ENCODE peak calls at places on chromosome 7, in six cellular contexts. One of them, this sample, is unnamed.
A peak's percentile ranks its signal among the peaks of the same experiment; 100 is the strongest.

GRCh38 chr7:44087914-44088838 is 5.8 kb upstream of the POLM start:
- DNase-seq in K562: no peak
- DNase-seq in A549: no peak
- DNase-seq in GM12878: no peak
- DNase-seq in HepG2: no peak
- DNase-seq in endothelial cell of umbilical vein: no peak
- DNase-seq in this sample: no peak

GRCh38 chr7:150631866-150632864 is at the start of gene GIMAP6:
- DNase-seq in endothelial cell of umbilical vein: peak; percentile 74
- DNase-seq in A549: no peak
- DNase-seq in HepG2: no peak
- DNase-seq in GM12878: peak; percentile 51
- DNase-seq in K562: peak; percentile 27
- DNase-seq in this sample: peak; percentile 85

GRCh38 chr7:85749715-85750453 is 563.0 kb upstream of the SEMA3D start:
- DNase-seq in K562: no peak
- DNase-seq in HepG2: no peak
- DNase-seq in endothelial cell of umbilical vein: no peak
- DNase-seq in GM12878: no peak
- DNase-seq in A549: no peak
- DNase-seq in this sample: peak; percentile 15

GRCh38 chr7:148772297-148773089 is 73.8 kb downstream of the CUL1 start:
- DNase-seq in A549: peak; percentile 35
- DNase-seq in endothelial cell of umbilical vein: peak; percentile 79
- DNase-seq in K562: no peak
- DNase-seq in HepG2: no peak
- DNase-seq in GM12878: no peak
- DNase-seq in this sample: peak; percentile 67

GRCh38 chr7:114021135-114021534 is 102.3 kb upstream of the PPP1R3A start:
- DNase-seq in HepG2: no peak
- DNase-seq in GM12878: no peak
- DNase-seq in A549: no peak
- DNase-seq in endothelial cell of umbilical vein: no peak
- DNase-seq in K562: no peak
- DNase-seq in this sample: no peak

GRCh38 chr7:117021960-117022359 is 68.7 kb downstream of the ST7 start:
- DNase-seq in endothelial cell of umbilical vein: no peak
- DNase-seq in K562: no peak
- DNase-seq in HepG2: no peak
- DNase-seq in GM12878: no peak
- DNase-seq in A549: no peak
- DNase-seq in this sample: no peak

GRCh38 chr7:73717991-73718405 is 1.5 kb downstream of the STX1A start:
- DNase-seq in A549: no peak
- DNase-seq in GM12878: no peak
- DNase-seq in K562: no peak
- DNase-seq in HepG2: no peak
- DNase-seq in endothelial cell of umbilical vein: peak; percentile 97
- DNase-seq in this sample: peak; percentile 98

GRCh38 chr7:121824276-121824675 is 48.7 kb upstream of the PTPRZ1 start:
- DNase-seq in GM12878: no peak
- DNase-seq in endothelial cell of umbilical vein: no peak
- DNase-seq in A549: no peak
- DNase-seq in K562: no peak
- DNase-seq in HepG2: peak; percentile 81
- DNase-seq in this sample: no peak

GRCh38 chr7:51142741-51143390 is 173.7 kb downstream of the COBL start:
- DNase-seq in A549: no peak
- DNase-seq in endothelial cell of umbilical vein: no peak
- DNase-seq in HepG2: no peak
- DNase-seq in GM12878: no peak
- DNase-seq in K562: no peak
- DNase-seq in this sample: no peak

GRCh38 chr7:96447109-96447645 is 125.3 kb upstream of the SLC25A13 start:
- DNase-seq in GM12878: no peak
- DNase-seq in HepG2: no peak
- DNase-seq in endothelial cell of umbilical vein: no peak
- DNase-seq in K562: no peak
- DNase-seq in A549: no peak
- DNase-seq in this sample: no peak

GRCh38 chr7:20085086-20085485 is 132.1 kb downstream of the MACC1 start:
- DNase-seq in K562: no peak
- DNase-seq in GM12878: no peak
- DNase-seq in A549: no peak
- DNase-seq in HepG2: no peak
- DNase-seq in endothelial cell of umbilical vein: no peak
- DNase-seq in this sample: no peak

GRCh38 chr7:102152672-102153585 is 133.7 kb upstream of the SH2B2 start:
- DNase-seq in HepG2: peak; percentile 94
- DNase-seq in A549: peak; percentile 95
- DNase-seq in GM12878: no peak
- DNase-seq in endothelial cell of umbilical vein: peak; percentile 22
- DNase-seq in K562: no peak
- DNase-seq in this sample: no peak

GRCh38 chr7:44615149-44615611 is 8.8 kb downstream of the OGDH start:
- DNase-seq in GM12878: no peak
- DNase-seq in HepG2: peak; percentile 13
- DNase-seq in A549: no peak
- DNase-seq in K562: peak; percentile 42
- DNase-seq in endothelial cell of umbilical vein: peak; percentile 40
- DNase-seq in this sample: peak; percentile 65

GRCh38 chr7:106332186-106332585 is 47.4 kb upstream of the NAMPT start:
- DNase-seq in GM12878: no peak
- DNase-seq in HepG2: no peak
- DNase-seq in K562: no peak
- DNase-seq in A549: no peak
- DNase-seq in endothelial cell of umbilical vein: no peak
- DNase-seq in this sample: no peak

GRCh38 chr7:120729300-120729699 is 128.6 kb downstream of the TSPAN12 start:
- DNase-seq in HepG2: no peak
- DNase-seq in GM12878: no peak
- DNase-seq in A549: no peak
- DNase-seq in endothelial cell of umbilical vein: no peak
- DNase-seq in K562: no peak
- DNase-seq in this sample: no peak

GRCh38 chr7:75931676-75932075 is 16.7 kb downstream of the POR start:
- DNase-seq in GM12878: no peak
- DNase-seq in K562: no peak
- DNase-seq in A549: no peak
- DNase-seq in endothelial cell of umbilical vein: no peak
- DNase-seq in HepG2: no peak
- DNase-seq in this sample: no peak

GRCh38 chr7:6546852-6547251 is 4.4 kb downstream of the GRID2IP start:
- DNase-seq in GM12878: no peak
- DNase-seq in A549: no peak
- DNase-seq in endothelial cell of umbilical vein: no peak
- DNase-seq in HepG2: no peak
- DNase-seq in K562: peak; percentile 55
- DNase-seq in this sample: no peak

GRCh38 chr7:67493386-67493785 is 496.8 kb downstream of the TYW1 start:
- DNase-seq in endothelial cell of umbilical vein: no peak
- DNase-seq in A549: no peak
- DNase-seq in GM12878: no peak
- DNase-seq in K562: no peak
- DNase-seq in HepG2: no peak
- DNase-seq in this sample: no peak

GRCh38 chr7:28291559-28291958 is 111.0 kb upstream of the JAZF1 start:
- DNase-seq in GM12878: no peak
- DNase-seq in K562: no peak
- DNase-seq in A549: no peak
- DNase-seq in HepG2: no peak
- DNase-seq in endothelial cell of umbilical vein: no peak
- DNase-seq in this sample: no peak

GRCh38 chr7:45089314-45089891 is 634 bp upstream of the NACAD start:
- DNase-seq in HepG2: no peak
- DNase-seq in GM12878: no peak
- DNase-seq in endothelial cell of umbilical vein: peak; percentile 39
- DNase-seq in K562: peak; percentile 90
- DNase-seq in A549: peak; percentile 58
- DNase-seq in this sample: peak; percentile 40

GRCh38 chr7:44460325-44460724 is 30.1 kb downstream of the NUDCD3 start:
- DNase-seq in GM12878: peak; percentile 93
- DNase-seq in HepG2: no peak
- DNase-seq in endothelial cell of umbilical vein: no peak
- DNase-seq in A549: no peak
- DNase-seq in K562: no peak
- DNase-seq in this sample: peak; percentile 85

GRCh38 chr7:98234429-98235147 is 17.4 kb downstream of the TECPR1 start:
- DNase-seq in HepG2: no peak
- DNase-seq in GM12878: no peak
- DNase-seq in A549: no peak
- DNase-seq in K562: no peak
- DNase-seq in endothelial cell of umbilical vein: no peak
- DNase-seq in this sample: no peak

GRCh38 chr7:123681561-123681960 is 25.9 kb downstream of the LMOD2 start:
- DNase-seq in A549: no peak
- DNase-seq in HepG2: peak; percentile 38
- DNase-seq in GM12878: no peak
- DNase-seq in endothelial cell of umbilical vein: no peak
- DNase-seq in K562: no peak
- DNase-seq in this sample: no peak

GRCh38 chr7:134690016-134690415 is 43.4 kb downstream of the BPGM start:
- DNase-seq in GM12878: no peak
- DNase-seq in endothelial cell of umbilical vein: peak; percentile 56
- DNase-seq in K562: no peak
- DNase-seq in HepG2: no peak
- DNase-seq in A549: no peak
- DNase-seq in this sample: peak; percentile 15

GRCh38 chr7:137539111-137539715 is 195.7 kb upstream of the PTN start:
- DNase-seq in endothelial cell of umbilical vein: no peak
- DNase-seq in HepG2: no peak
- DNase-seq in GM12878: no peak
- DNase-seq in A549: no peak
- DNase-seq in K562: no peak
- DNase-seq in this sample: no peak

GRCh38 chr7:5824297-5824610 is 42.8 kb upstream of the RNF216 start:
- DNase-seq in K562: peak; percentile 6
- DNase-seq in endothelial cell of umbilical vein: no peak
- DNase-seq in A549: no peak
- DNase-seq in HepG2: no peak
- DNase-seq in GM12878: no peak
- DNase-seq in this sample: no peak

GRCh38 chr7:141012696-141013344 is 1.9 kb downstream of the MRPS33 start:
- DNase-seq in A549: no peak
- DNase-seq in GM12878: no peak
- DNase-seq in endothelial cell of umbilical vein: no peak
- DNase-seq in K562: no peak
- DNase-seq in HepG2: no peak
- DNase-seq in this sample: no peak
- TF ChIP-seq MYC in A549: no peak
- TF ChIP-seq MYC in GM12878: no peak
- TF ChIP-seq MYC in endothelial cell of umbilical vein: no peak
- TF ChIP-seq MYC in K562: no peak
- TF ChIP-seq MYC in HepG2: no peak
- TF ChIP-seq MYC in this sample: no peak

DNA sequence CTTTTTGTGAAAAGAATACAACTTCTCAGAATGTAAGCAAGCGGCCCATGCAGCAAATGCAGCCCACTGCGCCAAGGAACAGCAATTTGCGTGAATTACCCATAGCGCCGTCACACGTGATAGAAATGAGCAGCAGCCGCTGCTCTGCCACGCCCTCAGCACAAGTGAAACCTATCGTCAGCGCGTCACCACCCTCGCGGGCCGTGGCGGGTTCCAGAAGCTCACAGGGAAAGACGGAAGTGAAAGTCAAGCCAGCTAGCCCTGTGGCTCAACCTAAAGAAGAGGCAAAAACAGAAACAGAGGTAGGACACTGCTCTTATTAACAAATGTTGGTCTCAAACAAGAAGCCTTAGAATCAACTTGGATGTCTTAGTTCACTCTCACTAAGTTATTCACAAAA is 70.5 kb downstream of the SHH start:
- DNase-seq in A549: no peak
- DNase-seq in HepG2: no peak
- DNase-seq in endothelial cell of umbilical vein: no peak
- DNase-seq in K562: no peak
- DNase-seq in GM12878: no peak
- DNase-seq in this sample: no peak
- TF ChIP-seq MAX in A549: no peak
- TF ChIP-seq MAX in HepG2: no peak
- TF ChIP-seq MAX in endothelial cell of umbilical vein: no peak
- TF ChIP-seq MAX in K562: no peak
- TF ChIP-seq MAX in GM12878: no peak
- TF ChIP-seq MAX in this sample: no peak

GRCh38 chr7:25710954-25711353 is 441.0 kb upstream of the NFE2L3 start:
- DNase-seq in A549: no peak
- DNase-seq in K562: no peak
- DNase-seq in GM12878: no peak
- DNase-seq in endothelial cell of umbilical vein: no peak
- DNase-seq in HepG2: no peak
- DNase-seq in this sample: no peak

GRCh38 chr7:25716421-25716820 is 435.6 kb upstream of the NFE2L3 start:
- DNase-seq in endothelial cell of umbilical vein: no peak
- DNase-seq in GM12878: no peak
- DNase-seq in A549: no peak
- DNase-seq in HepG2: no peak
- DNase-seq in K562: no peak
- DNase-seq in this sample: no peak

GRCh38 chr7:25714013-25714412 is 438.0 kb upstream of the NFE2L3 start:
- DNase-seq in A549: no peak
- DNase-seq in GM12878: no peak
- DNase-seq in HepG2: no peak
- DNase-seq in endothelial cell of umbilical vein: no peak
- DNase-seq in K562: no peak
- DNase-seq in this sample: no peak

GRCh38 chr7:25711940-25712339 is 440.1 kb upstream of the NFE2L3 start:
- DNase-seq in A549: no peak
- DNase-seq in HepG2: no peak
- DNase-seq in endothelial cell of umbilical vein: no peak
- DNase-seq in K562: no peak
- DNase-seq in GM12878: no peak
- DNase-seq in this sample: no peak

GRCh38 chr7:25712500-25712899 is 439.5 kb upstream of the NFE2L3 start:
- DNase-seq in endothelial cell of umbilical vein: no peak
- DNase-seq in HepG2: no peak
- DNase-seq in A549: no peak
- DNase-seq in K562: no peak
- DNase-seq in GM12878: no peak
- DNase-seq in this sample: no peak
- TF ChIP-seq MYC in endothelial cell of umbilical vein: no peak
- TF ChIP-seq MYC in HepG2: no peak
- TF ChIP-seq MYC in A549: no peak
- TF ChIP-seq MYC in K562: no peak
- TF ChIP-seq MYC in GM12878: no peak
- TF ChIP-seq MYC in this sample: no peak

DNA sequence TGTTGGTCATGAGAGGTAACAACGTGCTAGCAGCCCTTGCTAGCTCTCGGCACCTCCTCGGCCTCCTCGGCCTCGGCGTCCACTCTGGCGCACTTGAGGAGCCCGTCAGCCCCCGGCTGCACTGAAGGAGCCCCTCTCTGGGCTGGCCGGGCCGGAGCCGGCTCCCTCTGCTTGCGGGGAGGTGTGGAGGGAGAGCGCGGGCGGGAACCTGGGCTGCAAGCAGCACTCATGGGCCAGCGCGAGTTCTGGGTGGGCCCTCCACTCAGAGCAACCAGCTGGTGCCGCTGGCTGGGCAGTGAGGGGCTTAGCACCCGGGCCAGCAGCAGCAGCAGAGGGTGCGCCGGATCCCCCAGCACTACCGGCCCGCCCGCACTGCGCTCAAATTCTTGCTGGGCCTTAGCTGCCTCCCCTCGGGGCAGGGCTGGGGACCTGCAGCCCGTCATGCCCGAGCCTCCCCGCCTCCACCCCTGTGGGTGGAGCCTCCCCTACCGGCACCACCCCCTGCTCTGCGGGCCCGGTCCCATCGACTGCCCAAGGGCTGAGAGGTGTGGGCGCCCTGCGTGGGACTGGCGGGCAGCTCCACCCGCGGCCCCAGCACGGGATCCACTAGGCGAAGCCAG is 96.1 kb downstream of the PAXIP1 start:
- DNase-seq in A549: no peak
- DNase-seq in endothelial cell of umbilical vein: no peak
- DNase-seq in K562: no peak
- DNase-seq in HepG2: no peak
- DNase-seq in GM12878: no peak
- DNase-seq in this sample: no peak
- TF ChIP-seq MAX in A549: no peak
- TF ChIP-seq MAX in endothelial cell of umbilical vein: no peak
- TF ChIP-seq MAX in K562: no peak
- TF ChIP-seq MAX in HepG2: no peak
- TF ChIP-seq MAX in GM12878: no peak
- TF ChIP-seq MAX in this sample: no peak

This sample was measured in NB4.